ENCODE peak calls at places on chromosomes 7 and 10, in six cellular contexts. R, E, P, Q, H and U are unnamed samples.

GRCh38 chr10:32187686-32188085 is 131.5 kb upstream of the KIF5B start:
- DNase-seq in R (no peak), E (no peak), P (no peak), Q (no peak), H (no peak), U (no peak)

GRCh38 chr10:28558923-28559508 is 26.1 kb downstream of the WAC start:
- DNase-seq in R (no peak), E (no peak), P (no peak), Q (no peak), H (no peak), U (no peak)

GRCh38 chr7:25889765-25890164 is 262.2 kb upstream of the NFE2L3 start:
- DNase-seq in R (no peak), E (no peak), P (no peak), Q (no peak), H (no peak), U (no peak)

GRCh38 chr7:98868450-98868849 is 1.4 kb downstream of the TMEM130 start:
- DNase-seq in R (no peak), E (no peak), P (no peak), Q (no peak), H (no peak), U (no peak)

GRCh38 chr7:87534072-87534471 is 58.6 kb upstream of the ABCB4 start:
- DNase-seq in R (no peak), E (no peak), P (no peak), Q (no peak), H (no peak), U (no peak)

GRCh38 chr7:101687791-101688182 is 58.7 kb upstream of the MYL10 start:
- DNase-seq in R (no peak), E (no peak), P (no peak), Q (no peak), H (no peak), U (no peak)

GRCh38 chr10:127853868-127854768 is 38.6 kb downstream of the CLRN3 start:
- DNase-seq in R (peak; percentile 7), E (peak; percentile 88), P (peak; percentile 79), Q (peak; percentile 12), H (peak; percentile 50), U (peak; percentile 59)

GRCh38 chr7:36316319-36316718 is 73.3 kb upstream of the ANLN start:
- DNase-seq in R (no peak), E (no peak), P (no peak), Q (no peak), H (no peak), U (no peak)

GRCh38 chr10:34587002-34587740 is 227.9 kb downstream of the PARD3 start:
- DNase-seq in R (no peak), E (no peak), P (no peak), Q (no peak), H (no peak), U (no peak)

GRCh38 chr7:27146491-27147210 is 923 bp downstream of the HOXA6 start:
- DNase-seq in R (no peak), E (no peak), P (no peak), Q (no peak), H (no peak), U (no peak)

GRCh38 chr7:28102778-28103177 is 77.8 kb downstream of the JAZF1 start:
- DNase-seq in R (no peak), E (no peak), P (peak; percentile 28), Q (no peak), H (no peak), U (no peak)

GRCh38 chr7:69564454-69565417 is 33.5 kb upstream of the AUTS2 start:
- DNase-seq in R (no peak), E (peak; percentile 48), P (no peak), Q (peak; percentile 35), H (no peak), U (no peak)

GRCh38 chr10:61452655-61453641 is at the start of gene TMEM26:
- DNase-seq in R (no peak), E (no peak), P (no peak), Q (no peak), H (no peak), U (no peak)